ENCODE peak calls at places on chromosomes 11 and 22, in seven cellular contexts. O is left ventricle myocardium inferior; Q is GM23248; V is body of pancreas; S is naive thymus-derived CD4-positive, alpha-beta T cell; F is OCI-LY7; L is brain microvascular endothelial cell. I is an unnamed sample.

GRCh38 chr11:12205330-12205729 is 94.9 kb downstream of the MICAL2 start:
- DNase-seq in O (no peak), Q (peak), V (no peak), S (no peak), F (no peak), L (no peak), I (no peak)

GRCh38 chr11:75439495-75440120 is 6.6 kb upstream of the KLHL35 start:
- DNase-seq in O (no peak), Q (no peak), V (no peak), S (no peak), F (no peak), L (no peak), I (no peak)

GRCh38 chr22:28373841-28374240 is 305.8 kb downstream of the TTC28 start:
- DNase-seq in O (no peak), Q (peak), V (no peak), S (no peak), F (no peak), L (no peak), I (no peak)

GRCh38 chr22:41532908-41533825 is 11.1 kb downstream of the POLR3H start:
- DNase-seq in O (peak), Q (peak), V (peak), S (peak), F (peak), L (peak), I (peak)

GRCh38 chr11:17743808-17744119 is 9.2 kb downstream of the KCNC1 start:
- DNase-seq in O (no peak), Q (peak), V (no peak), S (no peak), F (no peak), L (no peak), I (no peak)

GRCh38 chr11:503179-503981 is 3.7 kb downstream of the RNH1 start:
- DNase-seq in O (peak), Q (peak), V (no peak), S (no peak), F (no peak), L (no peak), I (peak)

GRCh38 chr22:43670545-43670944 is 141.6 kb downstream of the EFCAB6 start:
- DNase-seq in O (no peak), Q (no peak), V (no peak), S (no peak), F (no peak), L (no peak), I (no peak)

GRCh38 chr22:30327864-30328345 is 1.2 kb upstream of the TBC1D10A start:
- DNase-seq in O (no peak), Q (peak), V (peak), S (no peak), F (peak), L (no peak), I (peak)

GRCh38 chr11:39174228-39174627 is 2285.2 kb downstream of the LRRC4C start:
- DNase-seq in O (no peak), Q (no peak), V (no peak), S (no peak), F (no peak), L (no peak), I (no peak)

GRCh38 chr11:95888439-95888838 is 35.5 kb downstream of the MTMR2 start:
- DNase-seq in O (no peak), Q (no peak), V (no peak), S (no peak), F (no peak), L (no peak), I (no peak)

GRCh38 chr11:57791321-57792059 is 29.9 kb downstream of the CTNND1 start:
- DNase-seq in O (no peak), Q (no peak), V (no peak), S (no peak), F (no peak), L (no peak), I (no peak)

GRCh38 chr11:26947379-26947844 is 46.5 kb upstream of the FIBIN start:
- DNase-seq in O (no peak), Q (peak), V (no peak), S (no peak), F (no peak), L (peak), I (no peak)

GRCh38 chr11:64385953-64386704 is 27.2 kb downstream of the RPS6KA4 start:
- DNase-seq in O (no peak), Q (peak), V (no peak), S (peak), F (no peak), L (peak), I (no peak)

GRCh38 chr22:48477031-48477721 is 1350.5 kb downstream of the BRD1 start:
- DNase-seq in O (peak), Q (no peak), V (peak), S (no peak), F (no peak), L (no peak), I (no peak)

GRCh38 chr11:127564803-127565202 is 564.2 kb upstream of the KIRREL3 start:
- DNase-seq in O (no peak), Q (peak), V (no peak), S (no peak), F (no peak), L (no peak), I (no peak)

GRCh38 chr22:29442976-29443375 is 4.6 kb downstream of the RFPL1 start:
- DNase-seq in O (no peak), Q (no peak), V (no peak), S (no peak), F (no peak), L (no peak), I (no peak)

GRCh38 chr11:115657586-115657985 is 153.4 kb upstream of the CADM1 start:
- DNase-seq in O (no peak), Q (no peak), V (no peak), S (no peak), F (no peak), L (no peak), I (no peak)

GRCh38 chr11:65879622-65880021 is at the start of gene CTSW:
- DNase-seq in O (no peak), Q (no peak), V (no peak), S (no peak), F (no peak), L (no peak), I (no peak)

GRCh38 chr22:42626951-42627625 is 12.4 kb upstream of the POLDIP3 start:
- DNase-seq in O (no peak), Q (no peak), V (no peak), S (no peak), F (no peak), L (no peak), I (no peak)

GRCh38 chr11:75814369-75814685 is 683 bp upstream of the UVRAG start:
- DNase-seq in O (no peak), Q (no peak), V (no peak), S (no peak), F (no peak), L (no peak), I (no peak)

GRCh38 chr11:104033561-104033960 is 2.9 kb upstream of the DDI1 start:
- DNase-seq in O (no peak), Q (no peak), V (no peak), S (no peak), F (no peak), L (no peak), I (no peak)

GRCh38 chr11:134270250-134270714 is 5.9 kb upstream of the GLB1L3 start:
- DNase-seq in O (no peak), Q (no peak), V (no peak), S (peak), F (no peak), L (no peak), I (no peak)

GRCh38 chr22:21591695-21592094 is 24.2 kb downstream of the UBE2L3 start:
- DNase-seq in O (peak), Q (no peak), V (no peak), S (no peak), F (no peak), L (no peak), I (no peak)

GRCh38 chr11:108863528-108863927 is 198.7 kb downstream of the DDX10 start:
- DNase-seq in O (no peak), Q (no peak), V (no peak), S (no peak), F (no peak), L (no peak), I (no peak)

GRCh38 chr11:117071344-117071787 is 26.9 kb downstream of the SIK3 start:
- DNase-seq in O (no peak), Q (no peak), V (peak), S (no peak), F (no peak), L (peak), I (peak)

GRCh38 chr11:84780689-84781293 is 846.4 kb downstream of the DLG2 start:
- DNase-seq in O (no peak), Q (peak), V (no peak), S (no peak), F (peak), L (peak), I (no peak)

GRCh38 chr11:114762437-114762836 is 84.1 kb downstream of the NXPE2 start:
- DNase-seq in O (peak), Q (peak), V (peak), S (peak), F (peak), L (peak), I (peak)

GRCh38 chr11:12137938-12138731 is 27.7 kb downstream of the MICAL2 start:
- DNase-seq in O (no peak), Q (peak), V (no peak), S (no peak), F (no peak), L (peak), I (no peak)

GRCh38 chr11:34454308-34455032 is 15.7 kb downstream of the CAT start:
- DNase-seq in O (no peak), Q (no peak), V (no peak), S (no peak), F (no peak), L (no peak), I (no peak)

GRCh38 chr11:26331911-26332571 is at the start of gene ANO3:
- DNase-seq in O (peak), Q (peak), V (peak), S (no peak), F (no peak), L (peak), I (peak)

GRCh38 chr22:25930083-25930482 is 188.1 kb downstream of the MYO18B start:
- DNase-seq in O (no peak), Q (no peak), V (no peak), S (no peak), F (no peak), L (no peak), I (no peak)

GRCh38 chr22:33825761-33826160 is 94.5 kb downstream of the LARGE1 start:
- DNase-seq in O (no peak), Q (no peak), V (no peak), S (no peak), F (no peak), L (no peak), I (no peak)
- H3K27ac ChIP-seq in O (peak), Q (no peak), V (no peak), S (no peak), F (no peak), L (no peak), I (no peak)

DNA sequence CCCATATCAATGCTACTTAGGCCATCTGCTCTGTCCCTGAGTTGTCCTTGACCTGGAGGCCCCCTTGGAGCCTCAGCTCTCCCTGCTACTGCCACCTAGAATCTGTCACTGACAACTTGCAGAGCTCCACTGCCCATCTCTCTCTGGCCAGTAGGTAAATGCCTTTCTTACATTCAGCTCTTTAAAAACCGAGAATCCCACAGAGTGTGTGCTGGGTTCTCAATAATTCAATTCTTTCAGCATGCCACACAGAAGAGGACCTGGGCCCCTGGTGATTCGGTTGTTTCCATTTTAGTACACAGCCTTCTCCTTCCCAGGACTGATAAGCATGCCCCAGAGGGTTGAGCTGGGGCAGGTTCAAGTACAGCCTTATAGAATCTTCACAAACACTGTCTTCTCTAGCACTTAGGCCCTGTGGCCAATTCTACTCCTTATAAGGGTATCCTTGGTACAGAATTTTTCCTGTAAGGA is 22.0 kb upstream of the IPO7 start:
- DNase-seq in O (no peak), Q (peak), V (no peak), S (no peak), F (no peak), L (no peak), I (peak)
- H3K27ac ChIP-seq in O (peak), Q (peak), V (peak), S (peak), F (no peak), L (peak), I (peak)

DNA sequence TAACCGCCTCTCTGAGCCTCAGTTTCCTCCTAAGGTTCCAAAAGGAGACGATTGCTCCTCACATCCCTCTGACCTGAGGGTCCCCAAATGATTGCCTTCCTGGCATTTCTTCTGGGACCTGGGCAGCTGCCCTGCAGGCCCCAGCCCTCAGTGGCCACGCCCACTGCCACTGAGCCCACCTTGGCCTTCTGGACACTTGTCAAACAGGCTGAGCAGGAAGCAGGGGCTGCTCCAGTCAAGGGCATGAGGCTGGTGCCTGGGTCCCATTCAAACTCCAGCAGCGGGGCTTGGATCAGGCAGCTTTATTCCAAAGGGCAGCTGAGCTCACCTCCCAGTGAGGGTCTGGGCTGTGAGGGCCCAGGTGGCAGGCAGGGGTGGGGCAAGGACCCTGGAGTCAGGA is 13.6 kb downstream of the KCTD17 start:
- DNase-seq in O (no peak), Q (no peak), V (no peak), S (no peak), F (no peak), L (no peak), I (no peak)
- H3K27ac ChIP-seq in O (no peak), Q (no peak), V (no peak), S (no peak), F (no peak), L (no peak), I (no peak)

GRCh38 chr11:125382211-125382807 is 113.8 kb downstream of the FEZ1 start:
- DNase-seq in O (no peak), Q (no peak), V (no peak), S (no peak), F (no peak), L (no peak), I (no peak)
- H3K27ac ChIP-seq in O (no peak), Q (no peak), V (no peak), S (no peak), F (no peak), L (no peak), I (no peak)

GRCh38 chr22:38871360-38872171 is 450 bp downstream of the CBX6 start:
- DNase-seq in O (no peak), Q (peak), V (no peak), S (peak), F (peak), L (no peak), I (peak)

GRCh38 chr22:38869663-38870062 is 2.4 kb downstream of the CBX6 start:
- DNase-seq in O (no peak), Q (no peak), V (no peak), S (no peak), F (no peak), L (no peak), I (no peak)

GRCh38 chr22:38870312-38870741 is 1.7 kb downstream of the CBX6 start:
- DNase-seq in O (peak), Q (peak), V (peak), S (peak), F (peak), L (peak), I (peak)

GRCh38 chr22:38872172-38872830 is at the start of gene CBX6:
- DNase-seq in O (peak), Q (peak), V (peak), S (peak), F (peak), L (peak), I (peak)

DNA sequence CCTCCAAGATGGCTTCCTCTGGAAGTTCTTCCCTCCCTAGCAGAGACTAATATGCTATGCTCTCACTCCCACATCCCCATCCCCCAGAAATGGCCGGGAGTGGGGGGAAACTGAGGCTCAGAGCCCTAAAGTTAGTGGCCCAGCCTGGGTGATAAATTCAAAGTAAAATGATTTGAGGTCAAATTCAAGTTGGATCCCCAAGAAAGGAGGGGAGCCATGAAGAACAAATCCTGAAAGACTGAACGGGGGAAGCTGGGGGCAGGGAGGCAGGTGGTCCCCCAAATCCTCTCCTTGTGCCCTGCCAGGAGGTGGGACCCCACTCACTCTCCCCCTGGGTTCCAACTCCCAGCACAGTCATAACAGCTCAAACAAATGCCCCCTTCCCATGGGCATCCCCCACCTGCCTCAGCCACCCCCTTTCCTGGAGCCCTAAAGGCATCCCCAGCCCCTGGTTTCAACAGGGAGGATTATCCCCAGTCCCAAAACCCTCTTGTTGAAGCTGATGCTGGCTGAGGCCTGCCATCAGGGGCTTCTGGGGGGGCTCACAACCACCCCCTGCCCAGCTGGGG is 1.1 kb downstream of the CBX6 start:
- DNase-seq in O (no peak), Q (peak), V (no peak), S (no peak), F (no peak), L (no peak), I (no peak)
- H3K27ac ChIP-seq in O (peak), Q (no peak), V (peak), S (peak), F (peak), L (no peak), I (peak)

GRCh38 chr22:19986410-19987341 is 29.9 kb downstream of the ARVCF start:
- DNase-seq in O (peak), Q (peak), V (peak), S (peak), F (peak), L (peak), I (peak)
- H3K27ac ChIP-seq in O (peak), Q (no peak), V (peak), S (peak), F (no peak), L (no peak), I (peak)

DNA sequence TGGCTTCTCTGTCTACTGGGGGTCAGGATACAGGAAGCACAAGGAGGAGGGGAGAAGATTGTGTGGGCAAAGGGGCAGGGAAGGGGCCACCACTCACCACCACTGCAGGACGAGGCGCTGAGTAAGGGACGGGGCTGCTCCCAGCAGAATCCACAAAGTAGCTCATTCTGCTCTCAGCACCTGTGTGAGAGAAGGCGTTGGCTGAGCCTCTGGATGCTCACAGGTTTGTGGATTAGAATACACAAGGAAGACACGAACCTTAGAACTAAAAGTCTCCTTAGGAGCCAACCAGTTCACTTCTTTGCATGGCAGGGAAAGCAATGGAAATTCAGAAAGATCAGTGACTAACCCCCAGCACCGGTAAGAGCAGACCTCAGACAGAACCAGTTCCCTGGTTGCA is 14.4 kb downstream of the ETS1 start:
- DNase-seq in O (no peak), Q (no peak), V (no peak), S (no peak), F (no peak), L (no peak), I (no peak)
- H3K27ac ChIP-seq in O (peak), Q (no peak), V (no peak), S (no peak), F (no peak), L (no peak), I (no peak)